ENCODE peak calls at places on chromosomes 1 and 21, in ten cellular contexts. L is H9; H is CD8-positive, alpha-beta T cell; G is brain microvascular endothelial cell; Q is endothelial cell; W is HCT116; E is fibroblast of mammary gland; V is AG04449; F is cardiac muscle cell; A is left lung. K is an unnamed sample.

GRCh38 chr1:64963466-64963865 is 2.9 kb downstream of the JAK1 start:
- DNase-seq in H (no peak), E (no peak), A (no peak), L (no peak), G (no peak), F (no peak), V (no peak), W (no peak), Q (no peak), K (no peak)

GRCh38 chr1:218617986-218618385 is 272.9 kb downstream of the TGFB2 start:
- DNase-seq in V (no peak), G (no peak), H (no peak), F (no peak), L (no peak), W (no peak), E (peak), Q (no peak), A (no peak), K (no peak)

GRCh38 chr1:13703558-13704485 is 3.8 kb downstream of the PRDM2 start:
- DNase-seq in E (no peak), H (no peak), L (no peak), F (no peak), Q (no peak), W (no peak), A (no peak), G (no peak), V (no peak), K (no peak)

GRCh38 chr1:214331827-214332423 is 51.0 kb downstream of the SMYD2 start:
- DNase-seq in G (peak), E (peak), A (peak), W (peak), F (peak), V (no peak), Q (peak), L (peak), H (peak), K (peak)

GRCh38 chr1:238951809-238952208 is 434.6 kb upstream of the CHRM3 start:
- DNase-seq in A (no peak), W (no peak), V (no peak), H (no peak), E (peak), L (no peak), F (peak), Q (peak), G (peak), K (peak)

GRCh38 chr1:176118985-176119384 is 88.1 kb downstream of the COP1 start:
- DNase-seq in A (no peak), E (no peak), F (no peak), V (peak), H (no peak), L (no peak), Q (no peak), W (no peak), G (no peak), K (peak)

GRCh38 chr1:48033495-48034050 is 36.4 kb upstream of the TRABD2B start:
- DNase-seq in W (no peak), L (no peak), E (no peak), A (no peak), H (no peak), Q (no peak), F (no peak), G (no peak), V (no peak), K (no peak)

GRCh38 chr21:44899768-44900558 is 20.7 kb downstream of the ITGB2 start:
- DNase-seq in E (no peak), Q (no peak), W (no peak), G (no peak), H (no peak), F (no peak), A (no peak), L (no peak), V (no peak), K (no peak)

GRCh38 chr1:165507570-165507969 is 36.2 kb upstream of the LRRC52 start:
- DNase-seq in E (no peak), H (no peak), Q (no peak), V (no peak), A (no peak), W (no peak), L (no peak), G (no peak), F (no peak), K (no peak)

GRCh38 chr1:213796525-213796924 is 191.2 kb upstream of the PROX1 start:
- DNase-seq in G (no peak), F (no peak), H (no peak), V (no peak), Q (no peak), A (no peak), W (no peak), E (no peak), L (no peak), K (no peak)

GRCh38 chr1:13996334-13996733 is 296.3 kb downstream of the PRDM2 start:
- DNase-seq in W (no peak), H (no peak), Q (no peak), F (no peak), A (no peak), E (peak), V (no peak), L (peak), G (no peak), K (no peak)

GRCh38 chr1:114545796-114546195 is 34.8 kb upstream of the TRIM33 start:
- DNase-seq in V (no peak), A (no peak), G (no peak), L (no peak), F (no peak), E (no peak), Q (no peak), W (no peak), H (no peak), K (no peak)

GRCh38 chr21:38349111-38349746 is 92.4 kb downstream of the KCNJ15 start:
- DNase-seq in G (peak), H (no peak), Q (no peak), F (peak), W (no peak), A (no peak), V (peak), L (no peak), E (peak), K (peak)

GRCh38 chr1:52662645-52663313 is 29.8 kb downstream of the SHISAL2A start:
- DNase-seq in A (no peak), W (peak), G (no peak), H (no peak), V (peak), L (peak), F (peak), Q (peak), E (peak), K (peak)

GRCh38 chr1:204445860-204446412 is 34.3 kb upstream of the PPP1R15B start:
- DNase-seq in F (peak), E (no peak), L (peak), W (no peak), H (peak), G (peak), V (no peak), Q (peak), A (no peak), K (peak)

GRCh38 chr1:224558904-224559303 is 57.2 kb upstream of the CNIH3 start:
- DNase-seq in G (no peak), H (no peak), L (no peak), Q (no peak), A (no peak), W (no peak), V (no peak), F (no peak), E (no peak), K (no peak)

GRCh38 chr1:30761312-30762151 is 4.0 kb upstream of the LAPTM5 start:
- DNase-seq in Q (no peak), W (no peak), A (no peak), L (no peak), G (no peak), F (peak), H (no peak), E (no peak), V (no peak), K (peak)

GRCh38 chr1:222251813-222252212 is 296.1 kb downstream of the HHIPL2 start:
- DNase-seq in A (no peak), L (no peak), H (no peak), F (no peak), E (no peak), V (no peak), G (no peak), Q (no peak), W (no peak), K (no peak)

GRCh38 chr1:63674238-63674864 is 81.1 kb downstream of the PGM1 start:
- DNase-seq in V (no peak), L (peak), Q (peak), A (peak), E (peak), F (peak), H (no peak), G (peak), W (peak), K (peak)

GRCh38 chr1:112396668-112397025 is 633 bp downstream of the CTTNBP2NL start:
- DNase-seq in V (no peak), F (peak), E (no peak), H (no peak), G (no peak), A (no peak), Q (no peak), L (no peak), W (no peak), K (peak)

GRCh38 chr1:237108299-237109040 is 66.5 kb downstream of the RYR2 start:
- DNase-seq in F (peak), V (no peak), L (no peak), W (no peak), Q (no peak), A (no peak), E (no peak), H (no peak), G (no peak), K (no peak)

GRCh38 chr1:237098517-237098916 is 56.5 kb downstream of the RYR2 start:
- DNase-seq in W (no peak), Q (no peak), G (no peak), E (no peak), F (no peak), A (no peak), H (no peak), L (no peak), V (no peak), K (no peak)

GRCh38 chr1:237103021-237103420 is 61.0 kb downstream of the RYR2 start:
- DNase-seq in Q (no peak), V (no peak), F (no peak), A (no peak), E (no peak), G (no peak), L (no peak), H (no peak), W (no peak), K (no peak)

GRCh38 chr1:237105826-237106225 is 63.8 kb downstream of the RYR2 start:
- DNase-seq in F (peak), Q (no peak), E (no peak), L (no peak), W (no peak), V (no peak), A (no peak), H (no peak), G (no peak), K (peak)

DNA sequence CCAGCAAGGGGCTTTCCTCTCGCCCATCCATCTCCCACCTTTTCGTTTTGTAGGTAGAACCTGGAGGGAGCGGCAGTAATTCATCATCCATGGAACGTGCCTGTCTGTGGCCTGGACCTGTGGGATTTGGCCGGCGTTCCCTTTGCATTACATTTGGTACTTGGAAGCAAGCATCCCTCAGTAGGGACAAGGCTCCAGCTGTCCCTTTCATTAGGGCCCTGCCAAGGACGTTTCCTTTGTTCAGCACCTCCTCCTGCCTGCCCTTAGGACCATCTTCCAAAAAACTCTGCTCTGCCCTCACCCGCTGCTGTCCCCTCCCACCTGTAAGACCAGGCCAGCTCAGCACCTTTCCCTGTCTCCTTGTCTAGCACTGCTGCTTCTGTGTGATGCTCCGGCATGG is 62.1 kb downstream of the RYR2 start:
- DNase-seq in E (no peak), F (no peak), W (no peak), H (no peak), A (no peak), G (no peak), Q (no peak), V (no peak), L (no peak), K (no peak)
- TF ChIP-seq CTCF in E (no peak), F (no peak), W (no peak), H (no peak), A (no peak), G (no peak), Q (no peak), V (no peak), L (no peak), K (no peak)

GRCh38 chr1:26887125-26887524 is 3.0 kb downstream of the GPN2 start:
- DNase-seq in H (peak), E (peak), Q (no peak), V (no peak), W (no peak), G (peak), F (peak), L (no peak), A (no peak), K (peak)
- TF ChIP-seq CTCF in H (peak), E (peak), Q (peak), V (peak), W (peak), G (peak), F (peak), L (peak), A (peak), K (peak)

DNA sequence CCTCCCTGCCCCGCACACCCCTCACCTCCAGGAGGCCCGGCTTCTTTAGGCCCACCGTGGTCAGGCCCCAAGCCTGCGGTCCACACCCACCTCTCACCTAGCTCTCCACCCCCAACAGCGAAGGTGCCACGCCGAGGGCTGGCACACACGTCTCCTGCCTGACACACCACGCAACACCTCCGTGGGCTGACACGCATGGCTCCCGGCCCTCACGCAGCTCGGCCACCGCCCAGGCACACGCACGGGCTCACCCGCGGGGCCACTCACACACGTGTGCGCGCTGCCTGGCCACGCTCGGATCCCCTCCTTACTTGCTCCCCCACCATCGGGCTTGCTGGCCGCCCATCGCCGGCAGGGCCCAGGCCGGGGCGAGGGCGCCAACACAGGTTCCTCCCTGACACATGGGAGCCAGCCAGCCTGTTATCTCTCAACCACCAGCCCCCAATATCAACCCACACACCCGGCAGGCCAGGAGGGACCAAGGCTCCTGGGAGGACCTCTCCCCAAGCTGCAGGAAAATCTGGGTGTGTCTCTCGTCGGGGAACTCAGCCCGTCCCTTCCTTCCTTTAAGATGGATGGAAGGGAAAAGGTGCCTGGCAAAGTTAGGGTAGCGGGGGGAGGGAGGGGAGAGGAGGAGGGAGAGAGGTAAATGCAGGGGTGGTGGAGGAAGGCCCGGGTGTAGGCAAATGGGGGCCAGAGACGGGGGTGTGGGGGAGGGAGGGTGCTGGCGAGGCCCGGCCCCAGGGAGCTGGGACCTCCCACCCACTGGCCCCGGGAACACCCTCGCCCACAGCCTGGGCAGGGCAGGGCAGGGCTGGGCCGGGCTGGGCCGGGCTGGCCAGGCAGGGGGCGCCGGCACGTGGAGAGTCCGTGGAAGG is 546 bp downstream of the ELOVL1 start:
- DNase-seq in V (no peak), H (peak), F (no peak), L (no peak), G (no peak), A (no peak), E (no peak), Q (peak), W (peak), K (no peak)
- TF ChIP-seq CTCF in V (no peak), H (no peak), F (no peak), L (no peak), G (no peak), A (no peak), E (no peak), Q (no peak), W (no peak), K (no peak)

GRCh38 chr1:159084867-159085266 is 8.3 kb upstream of the AIM2 start:
- DNase-seq in G (no peak), V (no peak), L (no peak), W (no peak), E (no peak), H (no peak), F (no peak), A (no peak), Q (no peak), K (no peak)

GRCh38 chr1:159088566-159089183 is 12.1 kb upstream of the AIM2 start:
- DNase-seq in H (no peak), G (no peak), L (no peak), V (no peak), F (no peak), W (no peak), A (no peak), E (no peak), Q (no peak), K (no peak)

GRCh38 chr1:159089184-159089791 is 12.7 kb upstream of the AIM2 start:
- DNase-seq in E (no peak), Q (no peak), G (no peak), F (no peak), V (no peak), W (no peak), L (no peak), H (no peak), A (no peak), K (peak)

GRCh38 chr1:159090566-159091546 is 14.3 kb upstream of the AIM2 start:
- DNase-seq in V (no peak), G (no peak), Q (no peak), L (no peak), A (no peak), E (peak), W (no peak), F (peak), H (no peak), K (peak)

GRCh38 chr1:159088050-159088449 is 11.5 kb upstream of the AIM2 start:
- DNase-seq in G (peak), W (no peak), Q (no peak), V (peak), F (peak), L (no peak), H (no peak), E (peak), A (no peak), K (peak)
- TF ChIP-seq CTCF in G (no peak), W (no peak), Q (no peak), V (no peak), F (no peak), L (no peak), H (no peak), E (no peak), A (no peak), K (no peak)

DNA sequence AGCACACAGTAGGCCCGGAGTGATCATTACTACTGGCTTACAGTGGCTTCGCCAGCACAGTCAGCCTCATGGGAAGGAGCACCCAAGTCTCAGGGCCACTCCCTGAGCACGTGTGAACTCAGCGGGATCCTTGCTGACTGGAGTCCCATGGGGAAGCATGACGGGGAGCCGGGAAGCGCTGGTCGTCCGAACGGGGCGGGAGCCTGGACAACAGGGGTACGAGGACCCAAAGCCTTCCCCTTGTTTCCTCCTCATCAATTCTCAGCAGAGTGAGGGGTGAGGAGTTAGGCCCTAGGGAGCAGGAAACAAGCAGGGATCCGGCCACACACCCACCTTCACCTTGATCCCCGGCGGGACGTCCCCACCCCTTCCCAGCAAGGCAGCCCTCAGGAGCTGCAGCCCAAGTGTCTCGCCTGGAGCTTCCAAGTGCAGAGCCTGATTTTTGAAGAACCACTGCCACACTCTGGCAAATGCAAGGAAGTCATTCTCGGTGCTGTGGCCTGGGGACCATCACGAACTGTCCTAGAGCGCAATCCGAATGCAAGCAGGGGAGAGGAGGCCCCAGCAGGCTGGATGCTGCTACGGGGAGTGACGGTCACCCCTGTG is 35.5 kb downstream of the TOMM20 start:
- DNase-seq in W (no peak), E (peak), G (peak), F (peak), H (no peak), V (no peak), Q (peak), L (peak), A (peak), K (peak)
- TF ChIP-seq CTCF in W (no peak), E (peak), G (peak), F (peak), H (no peak), V (peak), Q (no peak), L (peak), A (no peak), K (peak)